ENCODE peak calls at places on chromosomes 16 and 17, in eight cellular contexts. N, D, X, Y, T, B, V and J are unnamed samples.
A peak's percentile ranks its signal among the peaks of the same experiment; 100 is the strongest.

GRCh38 chr16:3175157-3176153 is 12.5 kb upstream of the OR1F1 start:
- DNase-seq in Y (no peak), V (no peak), D (peak; percentile 87), B (no peak), N (no peak), X (peak; percentile 20), T (no peak), J (no peak)

GRCh38 chr17:1252203-1252608 is 18.0 kb upstream of the BHLHA9 start:
- DNase-seq in T (no peak), N (peak; percentile 55), B (no peak), Y (peak; percentile 63), D (peak; percentile 33), V (peak; percentile 12), X (no peak), J (no peak)

GRCh38 chr16:87169509-87169985 is 147.6 kb downstream of the C16orf95 start:
- DNase-seq in D (no peak), X (no peak), T (no peak), V (peak; percentile 37), N (no peak), Y (peak; percentile 61), B (no peak), J (no peak)

GRCh38 chr16:2235695-2236361 is 416 bp upstream of the DNASE1L2 start:
- DNase-seq in V (no peak), N (no peak), Y (no peak), B (no peak), D (no peak), T (no peak), X (no peak), J (no peak)

GRCh38 chr16:57530104-57530522 is 6.3 kb downstream of the CCDC102A start:
- DNase-seq in B (peak; percentile 63), T (peak; percentile 65), V (peak; percentile 38), N (peak; percentile 60), D (peak; percentile 68), Y (peak; percentile 62), X (peak; percentile 42), J (peak; percentile 31)

GRCh38 chr17:44348234-44348987 is 3.3 kb downstream of the GRN start:
- DNase-seq in B (no peak), T (peak; percentile 76), Y (peak; percentile 84), N (peak; percentile 25), X (no peak), D (peak; percentile 50), V (peak; percentile 49), J (no peak)

GRCh38 chr17:73750975-73751374 is 106.7 kb upstream of the SDK2 start:
- DNase-seq in B (no peak), T (no peak), D (no peak), X (no peak), Y (no peak), N (no peak), V (no peak), J (no peak)

GRCh38 chr17:50668838-50669581 is 34.3 kb downstream of the ABCC3 start:
- DNase-seq in B (no peak), X (no peak), D (no peak), T (no peak), V (no peak), Y (no peak), N (no peak), J (no peak)

GRCh38 chr17:46977750-46978488 is 1.1 kb downstream of the RPRML start:
- DNase-seq in N (no peak), B (no peak), V (no peak), X (no peak), Y (peak; percentile 12), D (no peak), T (no peak), J (no peak)

GRCh38 chr17:6640536-6641373 is at the start of the genes KIAA0753 and TXNDC17:
- DNase-seq in D (peak; percentile 92), B (peak; percentile 87), N (peak; percentile 89), Y (peak; percentile 96), X (peak; percentile 88), T (peak; percentile 97), V (peak; percentile 92), J (peak; percentile 65)

GRCh38 chr17:6639651-6640535 is 618 bp downstream of the KIAA0753 start:
- DNase-seq in N (peak; percentile 41), Y (peak; percentile 80), V (peak; percentile 48), T (peak; percentile 82), B (no peak), D (peak; percentile 51), X (no peak), J (no peak)

GRCh38 chr17:6637458-6637840 is 3.1 kb downstream of the KIAA0753 start:
- DNase-seq in T (no peak), N (no peak), B (no peak), X (no peak), V (no peak), D (no peak), Y (no peak), J (no peak)

GRCh38 chr17:6638046-6638908 is 2.2 kb downstream of the KIAA0753 start:
- DNase-seq in B (no peak), D (no peak), Y (no peak), V (no peak), N (no peak), T (no peak), X (no peak), J (no peak)

GRCh38 chr17:6639014-6639650 is 1.4 kb downstream of the KIAA0753 start:
- DNase-seq in N (no peak), T (no peak), V (no peak), Y (no peak), D (no peak), B (no peak), X (no peak), J (no peak)
- H3K4me3 ChIP-seq in N (peak overlapping the region; percentile 96), T (peak overlapping the region; percentile 99), V (peak overlapping the region; percentile 97), Y (peak overlapping the region; percentile 91), D (peak overlapping the region; percentile 99), B (peak overlapping the region; percentile 94), X (peak overlapping the region; percentile 84), J (peak overlapping the region; percentile 96)

GRCh38 chr17:29178750-29179231 is 1.4 kb downstream of the MYO18A start:
- DNase-seq in B (no peak), V (no peak), N (no peak), Y (no peak), D (no peak), T (no peak), X (no peak), J (no peak)
- H3K4me3 ChIP-seq in B (no peak overlapping the region), V (peak overlapping the region; percentile 63), N (peak overlapping the region; percentile 69), Y (no peak overlapping the region), D (no peak overlapping the region), T (peak overlapping the region; percentile 62), X (peak overlapping the region; percentile 55), J (peak overlapping the region; percentile 58)

GRCh38 chr17:82247856-82248671 is 19.2 kb downstream of the SLC16A3 start:
- DNase-seq in D (peak; percentile 17), V (no peak), N (no peak), X (no peak), B (no peak), T (peak; percentile 52), Y (no peak), J (no peak)

GRCh38 chr17:82247175-82247823 is 18.5 kb downstream of the SLC16A3 start:
- DNase-seq in D (peak; percentile 16), T (no peak), X (no peak), N (no peak), Y (no peak), B (no peak), V (no peak), J (no peak)

GRCh38 chr17:82245144-82246039 is 16.6 kb downstream of the SLC16A3 start:
- DNase-seq in V (no peak), B (no peak), Y (no peak), N (no peak), X (peak; percentile 45), D (peak; percentile 27), T (no peak), J (no peak)

GRCh38 chr17:82246040-82246364 is 17.2 kb downstream of the SLC16A3 start:
- DNase-seq in B (no peak), X (no peak), V (no peak), Y (no peak), D (no peak), T (no peak), N (no peak), J (no peak)

DNA sequence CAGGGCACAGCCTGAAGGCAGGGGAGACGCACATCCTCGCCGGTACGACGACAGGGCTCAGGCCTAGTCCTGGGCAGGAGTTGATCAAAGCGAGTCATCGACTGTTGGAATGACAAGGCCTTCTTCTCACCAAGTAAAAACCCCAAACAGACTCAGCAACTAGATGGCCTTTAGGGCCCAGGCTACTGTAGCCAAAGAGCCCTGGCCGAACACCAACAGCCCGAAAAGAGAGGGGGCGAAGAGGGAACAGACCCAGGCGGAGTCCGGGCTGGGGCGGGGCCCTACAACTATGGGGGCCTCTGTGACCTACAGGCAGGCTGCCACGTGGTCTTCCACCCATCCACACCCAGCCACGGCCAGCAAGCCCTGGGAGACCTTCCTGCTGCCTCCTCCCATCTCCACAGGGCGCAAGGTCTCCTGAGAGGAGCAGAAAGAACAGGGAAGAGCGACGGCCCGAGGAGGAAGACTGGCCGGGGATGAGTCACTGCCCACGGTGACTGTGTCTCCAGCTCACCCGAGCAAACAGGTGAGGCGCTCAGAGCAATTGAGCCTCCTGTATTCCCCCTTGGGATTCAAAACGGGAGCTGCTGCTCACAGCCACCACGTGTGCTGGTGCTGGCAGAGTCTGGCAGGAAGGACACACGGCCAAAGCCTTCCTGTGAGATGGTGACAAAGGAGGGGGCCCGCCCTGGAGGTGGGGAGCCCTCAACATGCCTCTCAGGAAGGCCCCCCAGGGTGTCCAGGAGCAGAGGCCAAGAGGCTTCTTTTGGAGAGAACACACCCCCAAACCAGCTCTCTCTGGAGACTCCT is 17.7 kb downstream of the SLC16A3 start:
- DNase-seq in Y (peak; percentile 83), N (peak; percentile 60), X (peak; percentile 46), V (peak; percentile 57), D (peak; percentile 88), T (no peak), B (no peak), J (no peak)
- H3K4me3 ChIP-seq in Y (no peak overlapping the region), N (no peak overlapping the region), X (no peak overlapping the region), V (no peak overlapping the region), D (no peak overlapping the region), T (no peak overlapping the region), B (no peak overlapping the region), J (no peak overlapping the region)

DNA sequence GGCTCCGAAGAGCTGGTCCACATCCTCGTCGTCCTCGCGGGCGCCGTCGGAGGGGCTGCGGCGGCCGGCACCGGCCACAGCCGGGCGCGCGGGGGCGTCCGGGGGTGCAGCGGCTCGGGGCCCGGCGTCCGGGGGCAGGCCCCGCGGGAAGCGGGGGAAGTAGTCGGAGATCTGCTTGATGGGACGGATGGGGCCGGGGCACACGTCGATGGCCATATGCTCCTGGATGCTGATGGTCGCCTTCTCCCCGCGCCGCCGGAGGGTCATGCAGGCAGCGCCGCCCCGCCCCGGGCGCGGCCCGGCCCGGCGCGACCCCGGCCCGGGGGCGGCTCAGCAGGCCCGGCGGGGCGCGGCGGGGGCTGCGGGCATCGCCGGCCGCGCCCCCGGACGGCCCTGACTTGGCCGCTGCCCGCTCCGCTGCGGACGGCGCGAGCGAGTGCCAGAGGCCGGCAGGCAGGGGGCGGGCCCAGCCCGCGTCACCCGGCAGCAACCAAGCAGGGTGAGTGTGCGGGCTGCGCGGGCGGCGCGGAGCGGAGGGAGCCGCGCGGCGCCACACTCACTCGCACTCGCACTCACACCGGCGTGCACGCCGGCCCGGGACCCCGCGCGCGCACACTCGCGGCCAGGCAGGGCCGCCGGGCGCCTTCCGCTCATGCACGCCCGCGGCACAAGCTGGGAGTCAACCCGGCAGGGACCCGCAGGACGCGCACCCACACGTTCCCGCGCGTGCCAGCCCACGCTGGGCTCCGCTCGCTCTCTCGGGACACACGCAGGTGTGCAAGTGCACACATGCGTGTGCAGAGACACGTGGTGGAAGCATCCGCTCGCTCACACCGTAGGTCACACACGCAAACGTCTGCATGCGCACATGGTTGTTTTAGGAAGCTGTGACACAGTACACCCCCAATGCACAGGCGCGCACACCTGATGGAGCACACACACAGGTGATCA is at the start of gene DOC2B:
- DNase-seq in N (peak; percentile 2), D (peak; percentile 12), T (peak; percentile 77), X (no peak), B (no peak), V (peak; percentile 22), Y (peak; percentile 76), J (no peak)
- H3K4me3 ChIP-seq in N (no peak within 1 kb of the TSS), D (no peak within 1 kb of the TSS), T (peak within 1 kb of the TSS; percentile 44), X (peak within 1 kb of the TSS; percentile 9), B (no peak within 1 kb of the TSS), V (no peak within 1 kb of the TSS), Y (peak within 1 kb of the TSS; percentile 37), J (no peak within 1 kb of the TSS)